ENCODE peak calls at places on chromosomes 11 and 22, in seven cellular contexts. A is stimulated activated CD4-positive, alpha-beta T cell treated with anti-CD3 and anti-CD28 coated beads, TNF-alpha, amount 100 ng/mL, for 1 hour; Y is neuronal stem cell; G is HT1080; H is glutamatergic neuron; F is epithelial cell of esophagus; J is T-helper 2 cell. Q is an unnamed sample.

GRCh38 chr11:124629961-124630360 is 7.3 kb downstream of the TBRG1 start:
- DNase-seq in J (no peak), H (no peak), A (no peak), G (no peak), Y (no peak), F (no peak), Q (no peak)

GRCh38 chr11:123303924-123304323 is 108.9 kb upstream of the CLMP start:
- DNase-seq in J (no peak), F (no peak), G (no peak), A (no peak), H (no peak), Y (no peak), Q (no peak)

GRCh38 chr11:76788661-76789442 is 5.7 kb downstream of the TSKU start:
- DNase-seq in J (no peak), G (no peak), Y (no peak), H (no peak), A (no peak), F (peak), Q (no peak)

GRCh38 chr22:39012525-39013516 is 1.2 kb upstream of the APOBEC3C start:
- DNase-seq in F (no peak), J (no peak), G (no peak), A (no peak), H (no peak), Y (no peak), Q (no peak)

GRCh38 chr22:29470159-29470855 is 9.7 kb upstream of the NEFH start:
- DNase-seq in A (peak), G (peak), Y (peak), J (peak), F (peak), H (peak), Q (peak)

GRCh38 chr22:25013634-25014033 is 61.1 kb downstream of the KIAA1671 start:
- DNase-seq in G (no peak), H (no peak), Y (no peak), J (no peak), F (peak), A (no peak), Q (no peak)

GRCh38 chr11:25981998-25982397 is 349.9 kb upstream of the ANO3 start:
- DNase-seq in Y (peak), G (peak), H (no peak), A (no peak), F (peak), J (no peak), Q (no peak)

GRCh38 chr11:74321487-74322188 is 10.2 kb upstream of the P4HA3 start:
- DNase-seq in A (no peak), J (no peak), H (peak), F (peak), Y (no peak), G (peak), Q (no peak)

GRCh38 chr11:125071831-125072209 is 8.7 kb downstream of the SLC37A2 start:
- DNase-seq in A (no peak), Y (no peak), J (no peak), G (no peak), F (no peak), H (no peak), Q (no peak)

GRCh38 chr11:63907063-63907462 is 9.9 kb downstream of the RCOR2 start:
- DNase-seq in J (no peak), Y (no peak), H (no peak), A (no peak), G (no peak), F (no peak), Q (no peak)

GRCh38 chr11:63608353-63609345 is 5.6 kb downstream of the PLAAT3 start:
- DNase-seq in H (no peak), Y (no peak), J (no peak), A (no peak), G (peak), F (peak), Q (no peak)

GRCh38 chr11:123107945-123108344 is 46.0 kb upstream of the HSPA8 start:
- DNase-seq in F (no peak), Y (no peak), A (no peak), J (no peak), G (no peak), H (no peak), Q (no peak)

GRCh38 chr11:72085836-72086475 is 5.3 kb downstream of the LRRC51 start:
- DNase-seq in F (no peak), H (no peak), G (no peak), A (no peak), J (no peak), Y (no peak), Q (no peak)

GRCh38 chr11:70064011-70064725 is 13.9 kb upstream of the ANO1 start:
- DNase-seq in G (no peak), Y (no peak), F (no peak), J (no peak), H (no peak), A (no peak), Q (no peak)

GRCh38 chr11:107780775-107781174 is 68.9 kb upstream of the SLN start:
- DNase-seq in F (peak), A (no peak), Y (no peak), H (no peak), J (no peak), G (no peak), Q (no peak)

GRCh38 chr11:35376613-35377012 is 42.7 kb downstream of the SLC1A2 start:
- DNase-seq in A (no peak), G (no peak), Y (no peak), H (no peak), F (no peak), J (no peak), Q (no peak)

GRCh38 chr11:78782725-78783124 is 208.1 kb upstream of the NARS2 start:
- DNase-seq in J (no peak), F (no peak), H (no peak), A (no peak), Y (no peak), G (no peak), Q (no peak)